ENCODE peak calls at places on chromosomes 6 and 20, in six cellular contexts. One of them, this sample, is unnamed. For H3K4me1, the result is how much of the 10 kb centered on the place peaks cover.

GRCh38 chr6:28089054-28089453 is 8.7 kb downstream of the ZNF165 start:
- DNase-seq in IMR-90: no peak
- DNase-seq in mammary epithelial cell: no peak
- DNase-seq in iPS DF 6.9: no peak
- DNase-seq in SJCRH30: no peak
- DNase-seq in CD8-positive, alpha-beta memory T cell: no peak
- DNase-seq in this sample: no peak

GRCh38 chr6:9360881-9361280 is 925.5 kb upstream of the SLC35B3 start:
- DNase-seq in SJCRH30: no peak
- DNase-seq in IMR-90: peak
- DNase-seq in mammary epithelial cell: no peak
- DNase-seq in iPS DF 6.9: no peak
- DNase-seq in CD8-positive, alpha-beta memory T cell: no peak
- DNase-seq in this sample: no peak

GRCh38 chr20:58746551-58747399 is 54.2 kb downstream of the NPEPL1 start:
- DNase-seq in mammary epithelial cell: no peak
- DNase-seq in SJCRH30: peak
- DNase-seq in CD8-positive, alpha-beta memory T cell: no peak
- DNase-seq in iPS DF 6.9: no peak
- DNase-seq in IMR-90: no peak
- DNase-seq in this sample: no peak

GRCh38 chr6:31090973-31091364 is 21.4 kb downstream of the C6orf15 start:
- DNase-seq in iPS DF 6.9: no peak
- DNase-seq in CD8-positive, alpha-beta memory T cell: no peak
- DNase-seq in mammary epithelial cell: no peak
- DNase-seq in SJCRH30: no peak
- DNase-seq in IMR-90: no peak
- DNase-seq in this sample: no peak

GRCh38 chr20:4896971-4897497 is 104.3 kb downstream of the SLC23A2 start:
- DNase-seq in CD8-positive, alpha-beta memory T cell: no peak
- DNase-seq in SJCRH30: no peak
- DNase-seq in iPS DF 6.9: no peak
- DNase-seq in IMR-90: no peak
- DNase-seq in mammary epithelial cell: peak
- DNase-seq in this sample: no peak

GRCh38 chr6:111793711-111794111 is 79.5 kb downstream of the FYN start:
- DNase-seq in iPS DF 6.9: no peak
- DNase-seq in IMR-90: no peak
- DNase-seq in SJCRH30: no peak
- DNase-seq in mammary epithelial cell: no peak
- DNase-seq in CD8-positive, alpha-beta memory T cell: peak
- DNase-seq in this sample: no peak

GRCh38 chr6:124924333-124924759 is 37.9 kb upstream of the RNF217 start:
- DNase-seq in mammary epithelial cell: no peak
- DNase-seq in IMR-90: peak
- DNase-seq in SJCRH30: no peak
- DNase-seq in iPS DF 6.9: no peak
- DNase-seq in CD8-positive, alpha-beta memory T cell: no peak
- DNase-seq in this sample: no peak

GRCh38 chr6:6176132-6176531 is 144.3 kb downstream of the F13A1 start:
- DNase-seq in SJCRH30: no peak
- DNase-seq in CD8-positive, alpha-beta memory T cell: no peak
- DNase-seq in IMR-90: no peak
- DNase-seq in mammary epithelial cell: no peak
- DNase-seq in iPS DF 6.9: no peak
- DNase-seq in this sample: no peak

GRCh38 chr6:126614642-126615504 is 275.0 kb downstream of the CENPW start:
- DNase-seq in SJCRH30: no peak
- DNase-seq in CD8-positive, alpha-beta memory T cell: no peak
- DNase-seq in IMR-90: no peak
- DNase-seq in mammary epithelial cell: no peak
- DNase-seq in iPS DF 6.9: peak
- DNase-seq in this sample: no peak

GRCh38 chr6:31270788-31271640 is 878 bp downstream of the HLA-C start:
- DNase-seq in CD8-positive, alpha-beta memory T cell: peak
- DNase-seq in SJCRH30: no peak
- DNase-seq in mammary epithelial cell: peak
- DNase-seq in iPS DF 6.9: no peak
- DNase-seq in IMR-90: peak
- DNase-seq in this sample: peak

GRCh38 chr6:112337209-112337638 is 9.9 kb upstream of the RFPL4B start:
- DNase-seq in CD8-positive, alpha-beta memory T cell: no peak
- DNase-seq in iPS DF 6.9: peak
- DNase-seq in mammary epithelial cell: peak
- DNase-seq in SJCRH30: peak
- DNase-seq in IMR-90: peak
- DNase-seq in this sample: peak

GRCh38 chr6:38792356-38792755 is 77.2 kb downstream of the DNAH8 start:
- DNase-seq in mammary epithelial cell: no peak
- DNase-seq in CD8-positive, alpha-beta memory T cell: no peak
- DNase-seq in SJCRH30: no peak
- DNase-seq in iPS DF 6.9: no peak
- DNase-seq in IMR-90: no peak
- DNase-seq in this sample: no peak

GRCh38 chr6:101413773-101414172 is 20.3 kb downstream of the GRIK2 start:
- DNase-seq in iPS DF 6.9: no peak
- DNase-seq in CD8-positive, alpha-beta memory T cell: no peak
- DNase-seq in IMR-90: no peak
- DNase-seq in SJCRH30: no peak
- DNase-seq in mammary epithelial cell: no peak
- DNase-seq in this sample: no peak

DNA sequence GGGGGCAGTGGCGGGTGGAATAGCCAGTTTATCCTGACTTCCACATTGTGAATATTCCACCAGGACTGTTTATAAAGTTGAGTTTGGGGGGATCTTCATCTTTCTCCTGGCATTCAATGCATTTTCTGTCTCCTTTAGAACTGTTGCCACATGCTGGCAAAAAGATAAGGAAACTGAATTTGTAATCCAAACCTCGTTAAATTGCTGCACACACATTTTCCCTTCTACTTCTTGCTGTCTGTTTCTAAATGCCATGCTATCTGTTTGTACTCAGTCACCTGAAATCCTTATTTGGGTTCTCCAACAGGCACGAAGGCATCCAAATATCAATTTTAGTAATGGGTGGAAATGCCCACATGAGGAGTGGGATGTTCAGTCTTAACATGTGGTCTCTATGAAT is 180.2 kb upstream of the CCN2 start:
- DNase-seq in IMR-90: no peak
- DNase-seq in iPS DF 6.9: no peak
- DNase-seq in CD8-positive, alpha-beta memory T cell: no peak
- DNase-seq in mammary epithelial cell: no peak
- DNase-seq in SJCRH30: no peak
- DNase-seq in this sample: no peak
- H3K4me3 ChIP-seq in IMR-90: no peak
- H3K4me3 ChIP-seq in iPS DF 6.9: no peak
- H3K4me3 ChIP-seq in CD8-positive, alpha-beta memory T cell: no peak
- H3K4me3 ChIP-seq in mammary epithelial cell: no peak
- H3K4me3 ChIP-seq in SJCRH30: no peak
- H3K4me3 ChIP-seq in this sample: no peak

GRCh38 chr6:37221585-37222124 is 35.9 kb upstream of the TBC1D22B start:
- DNase-seq in SJCRH30: no peak
- DNase-seq in IMR-90: no peak
- DNase-seq in CD8-positive, alpha-beta memory T cell: no peak
- DNase-seq in iPS DF 6.9: no peak
- DNase-seq in mammary epithelial cell: no peak
- DNase-seq in this sample: no peak
- H3K27ac ChIP-seq in SJCRH30: peak
- H3K27ac ChIP-seq in IMR-90: peak
- H3K27ac ChIP-seq in CD8-positive, alpha-beta memory T cell: peak
- H3K27ac ChIP-seq in iPS DF 6.9: no peak
- H3K27ac ChIP-seq in mammary epithelial cell: no peak
- H3K27ac ChIP-seq in this sample: no peak

DNA sequence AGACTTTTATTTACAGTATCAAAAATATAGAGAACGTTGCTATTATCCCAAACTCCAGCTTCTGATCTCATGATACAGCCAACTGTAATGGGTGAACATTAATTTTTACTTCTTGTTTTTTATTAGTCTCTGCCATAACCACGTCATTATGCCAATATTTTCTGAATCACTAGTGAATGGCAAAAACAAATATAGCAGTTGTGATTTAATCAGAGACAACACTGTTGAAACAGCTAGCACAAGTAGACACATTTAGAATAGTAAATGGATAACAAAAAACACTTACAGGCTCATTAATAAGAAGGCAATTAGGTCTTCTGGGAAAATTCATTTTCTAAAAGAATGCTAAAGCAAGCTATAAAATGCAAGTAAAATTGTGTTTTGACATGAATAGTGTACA is 8.1 kb downstream of the PTPRK start:
- DNase-seq in CD8-positive, alpha-beta memory T cell: no peak
- DNase-seq in IMR-90: no peak
- DNase-seq in SJCRH30: no peak
- DNase-seq in mammary epithelial cell: no peak
- DNase-seq in iPS DF 6.9: no peak
- DNase-seq in this sample: no peak
- H3K4me1 ChIP-seq in CD8-positive, alpha-beta memory T cell: under half
- H3K4me1 ChIP-seq in IMR-90: under half
- H3K4me1 ChIP-seq in SJCRH30: under half
- H3K4me1 ChIP-seq in mammary epithelial cell: half or more
- H3K4me1 ChIP-seq in iPS DF 6.9: under half
- H3K4me1 ChIP-seq in this sample: under half

GRCh38 chr6:157211603-157212455 is 111.5 kb downstream of the TMEM242 start:
- DNase-seq in CD8-positive, alpha-beta memory T cell: no peak
- DNase-seq in IMR-90: no peak
- DNase-seq in SJCRH30: no peak
- DNase-seq in mammary epithelial cell: no peak
- DNase-seq in iPS DF 6.9: no peak
- DNase-seq in this sample: peak
- H3K4me3 ChIP-seq in CD8-positive, alpha-beta memory T cell: no peak
- H3K4me3 ChIP-seq in IMR-90: no peak
- H3K4me3 ChIP-seq in SJCRH30: no peak
- H3K4me3 ChIP-seq in mammary epithelial cell: no peak
- H3K4me3 ChIP-seq in iPS DF 6.9: no peak
- H3K4me3 ChIP-seq in this sample: no peak

GRCh38 chr6:167736486-167737204 is 90.1 kb upstream of the AFDN start:
- DNase-seq in mammary epithelial cell: no peak
- DNase-seq in iPS DF 6.9: no peak
- DNase-seq in SJCRH30: no peak
- DNase-seq in IMR-90: no peak
- DNase-seq in CD8-positive, alpha-beta memory T cell: no peak
- DNase-seq in this sample: no peak

GRCh38 chr6:167735498-167736201 is 91.1 kb upstream of the AFDN start:
- DNase-seq in CD8-positive, alpha-beta memory T cell: no peak
- DNase-seq in iPS DF 6.9: no peak
- DNase-seq in IMR-90: no peak
- DNase-seq in mammary epithelial cell: no peak
- DNase-seq in SJCRH30: no peak
- DNase-seq in this sample: no peak

GRCh38 chr6:167737205-167737830 is 89.4 kb upstream of the AFDN start:
- DNase-seq in SJCRH30: no peak
- DNase-seq in IMR-90: no peak
- DNase-seq in CD8-positive, alpha-beta memory T cell: no peak
- DNase-seq in mammary epithelial cell: no peak
- DNase-seq in iPS DF 6.9: no peak
- DNase-seq in this sample: no peak

GRCh38 chr6:167733740-167734661 is 92.7 kb upstream of the AFDN start:
- DNase-seq in iPS DF 6.9: no peak
- DNase-seq in IMR-90: no peak
- DNase-seq in SJCRH30: no peak
- DNase-seq in CD8-positive, alpha-beta memory T cell: no peak
- DNase-seq in mammary epithelial cell: no peak
- DNase-seq in this sample: no peak

GRCh38 chr6:167734662-167735497 is 91.8 kb upstream of the AFDN start:
- DNase-seq in iPS DF 6.9: no peak
- DNase-seq in CD8-positive, alpha-beta memory T cell: no peak
- DNase-seq in IMR-90: no peak
- DNase-seq in SJCRH30: no peak
- DNase-seq in mammary epithelial cell: no peak
- DNase-seq in this sample: no peak
- H3K27ac ChIP-seq in iPS DF 6.9: no peak
- H3K27ac ChIP-seq in CD8-positive, alpha-beta memory T cell: no peak
- H3K27ac ChIP-seq in IMR-90: no peak
- H3K27ac ChIP-seq in SJCRH30: no peak
- H3K27ac ChIP-seq in mammary epithelial cell: no peak
- H3K27ac ChIP-seq in this sample: no peak

GRCh38 chr6:149484733-149485700 is at the start of gene ZC3H12D:
- DNase-seq in iPS DF 6.9: no peak
- DNase-seq in IMR-90: peak
- DNase-seq in mammary epithelial cell: no peak
- DNase-seq in SJCRH30: no peak
- DNase-seq in CD8-positive, alpha-beta memory T cell: peak
- DNase-seq in this sample: peak

GRCh38 chr6:149480502-149481280 is 4.1 kb downstream of the ZC3H12D start:
- DNase-seq in iPS DF 6.9: no peak
- DNase-seq in SJCRH30: no peak
- DNase-seq in mammary epithelial cell: no peak
- DNase-seq in CD8-positive, alpha-beta memory T cell: peak
- DNase-seq in IMR-90: no peak
- DNase-seq in this sample: no peak

GRCh38 chr6:149483849-149484635 is 772 bp downstream of the ZC3H12D start:
- DNase-seq in CD8-positive, alpha-beta memory T cell: no peak
- DNase-seq in SJCRH30: no peak
- DNase-seq in iPS DF 6.9: no peak
- DNase-seq in IMR-90: no peak
- DNase-seq in mammary epithelial cell: no peak
- DNase-seq in this sample: no peak

GRCh38 chr6:149482542-149483261 is 2.1 kb downstream of the ZC3H12D start:
- DNase-seq in CD8-positive, alpha-beta memory T cell: peak
- DNase-seq in mammary epithelial cell: no peak
- DNase-seq in iPS DF 6.9: no peak
- DNase-seq in SJCRH30: no peak
- DNase-seq in IMR-90: no peak
- DNase-seq in this sample: no peak

DNA sequence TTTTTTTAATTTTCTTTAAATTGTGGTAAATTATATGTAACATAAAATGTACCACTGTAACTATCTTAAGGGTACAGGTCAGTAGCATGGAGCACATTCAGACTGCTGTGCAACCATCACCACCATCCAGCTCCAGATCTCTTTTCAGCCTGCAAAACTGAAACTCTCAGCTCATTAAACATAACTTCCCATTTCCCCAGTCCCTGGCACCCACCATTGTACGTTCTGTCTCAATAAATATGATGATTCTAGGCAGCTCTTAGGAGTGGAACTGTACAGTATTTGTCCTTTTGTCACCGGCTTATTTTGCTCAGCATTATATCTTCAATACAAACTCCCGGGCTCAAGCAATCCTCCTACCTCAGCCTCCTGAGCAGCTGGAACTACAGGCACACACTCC is 1.5 kb downstream of the ZC3H12D start:
- DNase-seq in iPS DF 6.9: no peak
- DNase-seq in IMR-90: no peak
- DNase-seq in mammary epithelial cell: no peak
- DNase-seq in CD8-positive, alpha-beta memory T cell: no peak
- DNase-seq in SJCRH30: no peak
- DNase-seq in this sample: no peak
- H3K4me1 ChIP-seq in iPS DF 6.9: under half
- H3K4me1 ChIP-seq in IMR-90: under half
- H3K4me1 ChIP-seq in mammary epithelial cell: under half
- H3K4me1 ChIP-seq in CD8-positive, alpha-beta memory T cell: under half
- H3K4me1 ChIP-seq in SJCRH30: under half
- H3K4me1 ChIP-seq in this sample: under half

GRCh38 chr6:131628726-131629125 is 684 bp upstream of the MED23 start:
- DNase-seq in iPS DF 6.9: no peak
- DNase-seq in mammary epithelial cell: no peak
- DNase-seq in CD8-positive, alpha-beta memory T cell: peak
- DNase-seq in SJCRH30: no peak
- DNase-seq in IMR-90: no peak
- DNase-seq in this sample: no peak
- H3K4me3 ChIP-seq in iPS DF 6.9: no peak
- H3K4me3 ChIP-seq in mammary epithelial cell: no peak
- H3K4me3 ChIP-seq in CD8-positive, alpha-beta memory T cell: peak
- H3K4me3 ChIP-seq in SJCRH30: peak
- H3K4me3 ChIP-seq in IMR-90: no peak
- H3K4me3 ChIP-seq in this sample: peak